ENCODE peak calls at places on chromosomes 13 and 19, in five cellular contexts. Q, M, N, G and S are unnamed samples.

GRCh38 chr19:42233638-42234292 is 8.6 kb downstream of the GSK3A start:
- DNase-seq in Q (no peak), M (no peak), N (no peak), G (no peak), S (no peak)

GRCh38 chr13:95118541-95119324 is 182.5 kb downstream of the ABCC4 start:
- DNase-seq in Q (no peak), M (no peak), N (no peak), G (no peak), S (no peak)

GRCh38 chr19:45568732-45569131 is 15.9 kb downstream of the OPA3 start:
- DNase-seq in Q (no peak), M (no peak), N (no peak), G (no peak), S (no peak)

GRCh38 chr13:110448230-110448629 is 113.3 kb downstream of the RAB20 start:
- DNase-seq in Q (no peak), M (no peak), N (no peak), G (no peak), S (no peak)

GRCh38 chr13:47420012-47420411 is 523.2 kb upstream of the HTR2A start:
- DNase-seq in Q (no peak), M (no peak), N (no peak), G (no peak), S (no peak)

GRCh38 chr19:43596842-43597461 is 557 bp downstream of the ZNF576 start:
- DNase-seq in Q (peak), M (no peak), N (no peak), G (no peak), S (no peak)

GRCh38 chr13:59374720-59375119 is 789.0 kb downstream of the DIAPH3 start:
- DNase-seq in Q (no peak), M (no peak), N (no peak), G (no peak), S (no peak)

GRCh38 chr19:30385666-30386065 is 13.5 kb downstream of the ZNF536 start:
- DNase-seq in Q (no peak), M (no peak), N (no peak), G (no peak), S (no peak)

GRCh38 chr13:91105270-91105669 is 242.2 kb upstream of the MIR17HG start:
- DNase-seq in Q (no peak), M (no peak), N (no peak), G (no peak), S (no peak)

GRCh38 chr19:46442808-46443450 is 14.2 kb upstream of the PNMA8C start:
- DNase-seq in Q (no peak), M (no peak), N (no peak), G (no peak), S (no peak)

GRCh38 chr13:83831796-83832195 is 50.5 kb downstream of the SLITRK1 start:
- DNase-seq in Q (no peak), M (no peak), N (no peak), G (no peak), S (no peak)

GRCh38 chr19:16581971-16582343 is 9.7 kb upstream of the SLC35E1 start:
- DNase-seq in Q (no peak), M (no peak), N (no peak), G (no peak), S (no peak)

GRCh38 chr19:55178781-55179569 is 1.1 kb downstream of the SYT5 start:
- DNase-seq in Q (peak), M (peak), N (peak), G (peak), S (peak)

GRCh38 chr13:33110713-33111413 is 94.6 kb downstream of the KL start:
- DNase-seq in Q (no peak), M (peak), N (no peak), G (no peak), S (no peak)

GRCh38 chr19:3335431-3336350 is 30.7 kb upstream of the NFIC start:
- DNase-seq in Q (no peak), M (peak), N (no peak), G (no peak), S (no peak)

GRCh38 chr13:48412881-48413351 is at the start of gene LPAR6:
- DNase-seq in Q (peak), M (peak), N (no peak), G (no peak), S (peak)

GRCh38 chr19:12833418-12833746 is 997 bp downstream of the RTBDN start:
- DNase-seq in Q (no peak), M (no peak), N (peak), G (no peak), S (no peak)

DNA sequence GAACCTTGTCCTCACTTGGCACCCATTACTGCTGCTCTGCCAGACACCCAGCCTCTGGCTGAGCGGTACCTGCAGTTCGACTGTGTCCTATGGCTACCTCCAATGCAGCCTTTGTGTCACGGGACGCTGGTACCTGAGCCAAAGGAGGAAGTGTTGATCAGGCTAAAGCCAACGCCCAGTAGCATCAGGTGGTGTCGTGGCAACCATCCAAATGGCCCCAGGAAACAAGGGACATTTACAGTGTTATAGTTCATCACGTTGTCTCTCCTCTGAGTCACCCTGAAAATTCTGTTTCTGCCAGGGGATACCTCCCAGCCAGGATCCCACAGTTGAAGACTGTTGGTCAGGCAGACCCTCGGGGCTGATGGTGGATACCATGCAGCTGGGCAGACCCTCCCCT is 10.1 kb downstream of the RHPN2 start:
- DNase-seq in Q (no peak), M (no peak), N (no peak), G (no peak), S (no peak)
- H3K27ac ChIP-seq in Q (no peak), M (no peak), N (no peak), G (no peak), S (no peak)

DNA sequence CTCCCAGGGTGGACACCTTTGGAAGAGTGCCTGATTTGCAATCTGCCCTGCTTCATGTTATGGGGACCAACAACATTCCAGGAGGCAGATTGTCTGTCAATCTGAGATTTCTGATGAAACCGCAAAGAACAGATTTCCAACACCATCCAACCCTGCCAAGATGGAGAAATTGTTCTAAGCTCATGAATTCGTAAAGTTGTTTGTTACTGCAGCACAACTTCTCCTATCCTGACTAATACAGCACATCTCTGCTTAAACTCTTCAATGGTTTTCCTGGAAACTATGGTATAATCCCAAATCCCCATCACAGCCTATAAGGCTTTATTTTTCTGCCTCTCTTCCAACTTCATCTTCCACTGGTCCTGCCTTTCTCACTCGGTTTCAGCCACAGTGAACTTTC is 210.3 kb upstream of the TSHZ3 start:
- DNase-seq in Q (no peak), M (no peak), N (no peak), G (no peak), S (no peak)
- H3K27ac ChIP-seq in Q (no peak), M (no peak), N (no peak), G (no peak), S (no peak)

GRCh38 chr19:49149652-49150105 is 5.5 kb downstream of the HRC start:
- DNase-seq in Q (peak), M (peak), N (peak), G (no peak), S (no peak)

GRCh38 chr19:49148784-49149651 is 6.2 kb downstream of the HRC start:
- DNase-seq in Q (peak), M (peak), N (peak), G (peak), S (peak)

GRCh38 chr19:49142866-49143335 is 12.3 kb downstream of the HRC start:
- DNase-seq in Q (no peak), M (peak), N (peak), G (peak), S (no peak)

GRCh38 chr19:49147923-49148682 is 7.1 kb downstream of the HRC start:
- DNase-seq in Q (no peak), M (peak), N (no peak), G (no peak), S (no peak)

DNA sequence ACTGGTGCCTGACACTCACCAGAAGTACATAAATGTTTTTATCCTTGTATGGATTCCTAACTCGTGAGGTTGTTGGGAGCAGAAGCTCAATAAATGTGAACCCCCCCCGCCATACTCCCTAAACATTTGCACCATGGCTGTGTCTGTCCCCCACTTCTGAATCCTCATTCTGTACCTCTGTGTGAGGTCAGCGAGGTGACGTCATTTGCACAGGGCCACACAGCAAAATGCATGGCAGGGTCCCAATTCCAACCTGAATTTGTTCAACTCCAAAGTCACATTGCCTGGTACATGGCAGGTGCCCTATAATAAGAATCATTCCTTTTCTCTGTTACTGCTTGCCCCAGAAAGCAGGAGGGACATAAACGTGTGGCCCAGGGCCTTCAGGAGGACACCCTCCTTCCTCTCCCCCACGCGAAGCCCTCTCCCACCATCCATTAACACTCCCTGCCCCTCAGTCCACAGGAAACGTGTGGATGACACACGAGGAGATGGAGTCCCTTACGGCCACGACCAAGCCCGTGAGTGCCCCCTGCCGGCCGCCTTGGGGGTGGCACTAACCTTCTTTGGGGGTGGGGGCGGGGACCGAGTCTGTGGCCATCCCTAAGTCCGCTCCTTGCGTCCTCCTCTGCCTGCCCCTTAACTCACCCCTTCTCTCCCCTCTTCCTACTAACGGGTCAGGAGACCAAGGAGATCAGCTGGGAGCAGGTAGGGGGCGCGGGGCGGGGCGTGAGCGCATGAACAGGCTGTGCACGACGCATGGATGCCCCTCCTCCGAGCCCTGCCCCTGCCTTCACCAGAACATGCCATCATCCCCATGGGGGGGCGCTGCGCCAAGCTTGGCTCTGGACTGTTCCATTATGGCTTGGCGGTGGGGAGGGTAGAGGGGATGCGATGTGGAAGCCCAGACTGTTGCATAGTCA is 9.4 kb downstream of the HRC start:
- DNase-seq in Q (peak), M (peak), N (peak), G (peak), S (peak)
- H3K27ac ChIP-seq in Q (no peak), M (peak), N (no peak), G (no peak), S (no peak)

GRCh38 chr13:28237944-28238343 is 99.6 kb downstream of the PAN3 start:
- DNase-seq in Q (no peak), M (no peak), N (no peak), G (no peak), S (no peak)

DNA sequence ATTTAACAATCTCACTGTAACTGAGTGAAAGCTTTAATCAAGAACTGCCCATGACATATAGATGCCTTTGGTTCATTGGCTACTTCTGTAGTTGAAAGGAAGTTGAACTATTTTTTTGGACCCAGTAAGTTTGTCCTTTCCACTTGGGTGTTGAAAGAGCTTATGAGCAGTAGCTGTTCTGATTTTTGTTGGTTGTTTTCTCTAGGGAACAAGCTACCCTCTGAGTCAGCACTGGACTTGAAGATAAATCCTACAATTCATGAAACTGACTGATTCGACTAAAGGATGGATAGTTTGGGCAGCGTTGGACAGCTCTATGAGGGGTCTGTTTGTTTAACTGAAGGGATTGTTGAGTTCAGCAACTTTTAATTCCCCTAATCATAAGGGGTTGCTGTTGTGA is 101.0 kb downstream of the PAN3 start:
- DNase-seq in Q (no peak), M (no peak), N (no peak), G (no peak), S (no peak)
- H3K27ac ChIP-seq in Q (no peak), M (no peak), N (no peak), G (no peak), S (no peak)

GRCh38 chr19:1582201-1582600 is 10.5 kb downstream of the MBD3 start:
- DNase-seq in Q (no peak), M (no peak), N (no peak), G (no peak), S (no peak)
- H3K27ac ChIP-seq in Q (no peak), M (no peak), N (no peak), G (no peak), S (no peak)

GRCh38 chr19:11243798-11244169 is 4.4 kb downstream of the ANGPTL8 start:
- DNase-seq in Q (no peak), M (no peak), N (no peak), G (no peak), S (no peak)
- H3K27ac ChIP-seq in Q (no peak), M (peak), N (no peak), G (no peak), S (no peak)

GRCh38 chr19:51572415-51572814 is 1.3 kb downstream of the ZNF175 start:
- DNase-seq in Q (peak), M (no peak), N (no peak), G (no peak), S (no peak)

GRCh38 chr19:51573331-51573730 is 2.2 kb downstream of the ZNF175 start:
- DNase-seq in Q (no peak), M (no peak), N (no peak), G (no peak), S (no peak)

GRCh38 chr19:51572908-51573307 is 1.8 kb downstream of the ZNF175 start:
- DNase-seq in Q (no peak), M (no peak), N (no peak), G (no peak), S (no peak)

GRCh38 chr19:51571599-51571998 is 516 bp downstream of the ZNF175 start:
- DNase-seq in Q (no peak), M (no peak), N (peak), G (no peak), S (no peak)

DNA sequence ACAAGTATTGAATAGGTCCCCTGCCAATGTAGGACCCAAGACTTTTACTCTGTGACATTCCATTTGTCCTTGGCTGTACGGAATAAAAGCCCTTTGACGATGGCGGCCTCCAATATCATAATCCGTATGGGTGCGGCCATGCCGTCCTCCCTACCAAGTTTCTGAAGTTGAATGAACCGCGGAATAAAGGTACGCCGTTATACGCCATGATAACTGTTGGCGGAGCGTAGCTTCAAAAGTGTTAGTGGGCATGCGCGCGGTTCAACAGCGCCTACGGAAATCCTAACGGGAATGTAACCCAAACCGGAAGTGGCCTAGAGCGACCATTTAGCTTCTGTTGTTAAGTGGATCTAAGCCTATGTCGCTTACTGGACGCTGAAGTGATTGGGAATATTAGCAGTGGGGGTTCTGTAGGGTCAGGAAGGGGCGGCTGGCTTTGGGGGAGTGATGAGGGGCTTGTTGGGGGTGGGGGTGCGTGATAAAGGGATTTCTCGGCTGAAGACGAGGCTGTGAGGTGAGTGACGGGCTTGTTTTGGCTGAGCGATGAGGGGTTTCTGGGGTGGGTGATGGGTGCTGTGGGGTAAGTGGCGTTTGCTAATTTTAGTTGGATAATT is at the start of gene ZNF175:
- DNase-seq in Q (peak), M (peak), N (peak), G (peak), S (peak)
- H3K27ac ChIP-seq in Q (peak), M (peak), N (peak), G (peak), S (no peak)

GRCh38 chr19:49663224-49663623 is 2.4 kb downstream of the IRF3 start:
- DNase-seq in Q (no peak), M (no peak), N (no peak), G (no peak), S (no peak)

GRCh38 chr19:49664171-49665070 is 1.2 kb downstream of the IRF3 start:
- DNase-seq in Q (peak), M (peak), N (peak), G (peak), S (peak)

GRCh38 chr19:49660338-49660961 is 5.2 kb downstream of the IRF3 start:
- DNase-seq in Q (no peak), M (no peak), N (no peak), G (no peak), S (no peak)

GRCh38 chr19:49658566-49659442 is 6.9 kb downstream of the IRF3 start:
- DNase-seq in Q (no peak), M (no peak), N (no peak), G (no peak), S (no peak)

DNA sequence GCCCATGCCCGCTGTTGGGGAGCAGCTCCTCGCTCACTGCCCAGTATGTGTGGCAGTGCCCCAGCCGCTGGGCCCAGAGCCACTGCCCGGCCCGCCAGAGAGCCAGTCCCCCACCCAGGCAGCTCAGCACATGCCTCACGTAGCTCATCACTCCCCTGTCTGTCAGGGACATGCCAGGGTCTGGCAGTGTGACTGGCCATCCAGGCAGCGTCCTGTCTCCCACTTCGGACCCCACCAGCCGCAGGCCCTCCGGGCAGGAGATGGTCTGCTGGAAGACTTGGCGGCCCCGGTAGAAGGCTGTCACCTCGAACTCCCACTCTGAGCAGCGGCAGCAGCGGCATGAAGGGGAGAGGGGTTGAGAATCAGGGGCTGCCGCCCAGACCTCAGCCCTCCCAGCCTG is 3.6 kb downstream of the IRF3 start:
- DNase-seq in Q (no peak), M (no peak), N (no peak), G (no peak), S (no peak)
- H3K27ac ChIP-seq in Q (no peak), M (no peak), N (no peak), G (no peak), S (peak)